ENCODE peak calls at places on chromosome 6, in six cellular contexts. S is H7; A is stomach; W is activated naive CD4-positive, alpha-beta T cell treated with anti-CD3 and anti-CD28 coated beads, Interleukin-2, amount 50 U/mL, for 16 hours; I is stimulated activated CD8-positive, alpha-beta memory T cell treated with anti-CD3 and anti-CD28 coated beads, Interleukin-15, amount 100 ng/mL, for 48 hours; Q is left colon. G is an unnamed sample.

GRCh38 chr6:170035896-170036295 is 255.0 kb downstream of the DLL1 start:
- DNase-seq in I (no peak), A (peak; percentile 2), W (peak; percentile 0), Q (no peak), S (no peak), G (no peak)

GRCh38 chr6:113120214-113120576 is 737.0 kb upstream of the MARCKS start:
- DNase-seq in I (no peak), Q (no peak), W (no peak), A (no peak), S (no peak), G (no peak)

GRCh38 chr6:133705731-133706130 is 183.2 kb upstream of the TCF21 start:
- DNase-seq in W (no peak), Q (no peak), A (no peak), S (no peak), I (no peak), G (no peak)

GRCh38 chr6:161228911-161229591 is 44.8 kb downstream of the AGPAT4 start:
- DNase-seq in A (no peak), S (no peak), Q (no peak), I (no peak), W (no peak), G (no peak)

GRCh38 chr6:324729-325125 is 32.4 kb downstream of the DUSP22 start:
- DNase-seq in I (no peak), S (peak; percentile 62), Q (no peak), A (no peak), W (no peak), G (no peak)

GRCh38 chr6:10719386-10720228 is 3.3 kb upstream of the TMEM14C start:
- DNase-seq in S (no peak), Q (peak; percentile 45), W (peak; percentile 32), I (peak; percentile 34), A (no peak), G (no peak)

GRCh38 chr6:48764261-48764660 is 653.3 kb upstream of the PTCHD4 start:
- DNase-seq in I (no peak), A (no peak), W (no peak), Q (no peak), S (no peak), G (no peak)

GRCh38 chr6:30829639-30830250 is 54.6 kb upstream of the DDR1 start:
- DNase-seq in A (no peak), W (no peak), S (no peak), I (no peak), Q (no peak), G (no peak)

GRCh38 chr6:138231399-138231886 is 13.2 kb upstream of the PBOV1 start:
- DNase-seq in W (no peak), S (no peak), I (no peak), Q (no peak), A (peak; percentile 63), G (no peak)

GRCh38 chr6:160930547-160931377 is 60.8 kb upstream of the MAP3K4 start:
- DNase-seq in W (peak; percentile 52), Q (peak; percentile 71), I (peak; percentile 22), A (peak; percentile 76), S (peak; percentile 89), G (peak; percentile 49)

GRCh38 chr6:134722996-134723871 is 226.7 kb downstream of the ALDH8A1 start:
- DNase-seq in I (no peak), Q (no peak), W (no peak), A (no peak), S (no peak), G (no peak)

GRCh38 chr6:98894810-98895209 is 52.9 kb downstream of the FBXL4 start:
- DNase-seq in W (no peak), S (no peak), Q (no peak), A (no peak), I (no peak), G (no peak)

GRCh38 chr6:3987072-3987471 is 91.9 kb downstream of the FAM217A start:
- DNase-seq in Q (peak; percentile 39), A (no peak), I (no peak), W (no peak), S (no peak), G (no peak)

GRCh38 chr6:120116343-120116742 is 766.8 kb upstream of the MAN1A1 start:
- DNase-seq in I (no peak), W (no peak), Q (no peak), A (no peak), S (no peak), G (no peak)

GRCh38 chr6:137776786-137777185 is 90.3 kb upstream of the TNFAIP3 start:
- DNase-seq in I (no peak), S (no peak), W (no peak), Q (no peak), A (no peak), G (no peak)

GRCh38 chr6:109695468-109695867 is 4.4 kb downstream of the FIG4 start:
- DNase-seq in Q (peak; percentile 17), I (no peak), W (no peak), A (no peak), S (no peak), G (no peak)

GRCh38 chr6:26155066-26155925 is 68.1 kb downstream of the HFE start:
- DNase-seq in S (peak; percentile 54), A (no peak), Q (peak; percentile 84), I (no peak), W (no peak), G (no peak)

GRCh38 chr6:11202513-11203305 is 29.8 kb downstream of the NEDD9 start:
- DNase-seq in W (no peak), A (no peak), S (peak; percentile 70), Q (no peak), I (no peak), G (no peak)